ENCODE peak calls at places on chromosomes 12 and 14, in five cellular contexts. One of them, this sample, is unnamed.

GRCh38 chr12:9221476-9221875 is 13.3 kb upstream of the PZP start:
- DNase-seq in MG63: no peak
- DNase-seq in naive thymus-derived CD4-positive, alpha-beta T cell: no peak
- DNase-seq in central memory CD4-positive, alpha-beta T cell: no peak
- DNase-seq in sigmoid colon: no peak
- DNase-seq in this sample: no peak

GRCh38 chr14:93892923-93893549 is 34.1 kb upstream of the FAM181A start:
- DNase-seq in naive thymus-derived CD4-positive, alpha-beta T cell: peak
- DNase-seq in MG63: peak
- DNase-seq in central memory CD4-positive, alpha-beta T cell: peak
- DNase-seq in sigmoid colon: peak
- DNase-seq in this sample: peak

GRCh38 chr14:28831126-28831525 is 64.5 kb downstream of the FOXG1 start:
- DNase-seq in sigmoid colon: no peak
- DNase-seq in MG63: no peak
- DNase-seq in central memory CD4-positive, alpha-beta T cell: no peak
- DNase-seq in naive thymus-derived CD4-positive, alpha-beta T cell: no peak
- DNase-seq in this sample: no peak

GRCh38 chr14:102046337-102047278 is 40.2 kb downstream of the HSP90AA1 start:
- DNase-seq in sigmoid colon: peak
- DNase-seq in naive thymus-derived CD4-positive, alpha-beta T cell: no peak
- DNase-seq in central memory CD4-positive, alpha-beta T cell: no peak
- DNase-seq in MG63: no peak
- DNase-seq in this sample: peak

GRCh38 chr14:104341532-104342434 is 203.4 kb downstream of the KIF26A start:
- DNase-seq in sigmoid colon: peak
- DNase-seq in MG63: peak
- DNase-seq in central memory CD4-positive, alpha-beta T cell: no peak
- DNase-seq in naive thymus-derived CD4-positive, alpha-beta T cell: no peak
- DNase-seq in this sample: no peak

GRCh38 chr12:8639936-8640335 is 22.7 kb downstream of the MFAP5 start:
- DNase-seq in sigmoid colon: no peak
- DNase-seq in central memory CD4-positive, alpha-beta T cell: no peak
- DNase-seq in naive thymus-derived CD4-positive, alpha-beta T cell: no peak
- DNase-seq in MG63: no peak
- DNase-seq in this sample: no peak

GRCh38 chr12:26122681-26123481 is 2.0 kb downstream of the BHLHE41 start:
- DNase-seq in sigmoid colon: peak
- DNase-seq in MG63: peak
- DNase-seq in central memory CD4-positive, alpha-beta T cell: peak
- DNase-seq in naive thymus-derived CD4-positive, alpha-beta T cell: peak
- DNase-seq in this sample: no peak

GRCh38 chr14:68816183-68816942 is 23.5 kb upstream of the ZFP36L1 start:
- DNase-seq in naive thymus-derived CD4-positive, alpha-beta T cell: peak
- DNase-seq in MG63: peak
- DNase-seq in sigmoid colon: peak
- DNase-seq in central memory CD4-positive, alpha-beta T cell: peak
- DNase-seq in this sample: peak

This sample was measured in CD4-positive, CD25-positive, alpha-beta regulatory T cell.